ENCODE peak calls at places on chromosomes 11 and 22, in four cellular contexts. T, H, V and W are unnamed samples.
A peak's percentile ranks its signal among the peaks of the same experiment; 100 is the strongest.

GRCh38 chr11:15742626-15743243 is 613.6 kb downstream of the SOX6 start:
- DNase-seq in T (peak; percentile 52), H (no peak), V (no peak), W (no peak)

GRCh38 chr11:115098037-115098436 is 406.2 kb downstream of the CADM1 start:
- DNase-seq in T (peak; percentile 18), H (no peak), V (no peak), W (no peak)

GRCh38 chr22:37566329-37566837 is 6.1 kb downstream of the CDC42EP1 start:
- DNase-seq in T (no peak), H (no peak), V (no peak), W (no peak)

GRCh38 chr11:90218606-90219005 is 4.2 kb downstream of the CHORDC1 start:
- DNase-seq in T (no peak), H (no peak), V (no peak), W (no peak)

GRCh38 chr11:3085052-3085451 is 27.8 kb upstream of the CARS1 start:
- DNase-seq in T (no peak), H (no peak), V (no peak), W (no peak)

GRCh38 chr11:119728226-119728626 is 774 bp downstream of the NECTIN1 start:
- DNase-seq in T (no peak), H (peak; percentile 36), V (peak; percentile 62), W (no peak)

GRCh38 chr11:72735495-72736027 is 16.6 kb downstream of the ARAP1 start:
- DNase-seq in T (peak; percentile 45), H (no peak), V (peak; percentile 28), W (no peak)

GRCh38 chr11:6693342-6694228 is 10.4 kb upstream of the MRPL17 start:
- DNase-seq in T (peak; percentile 91), H (no peak), V (no peak), W (peak; percentile 83)

GRCh38 chr11:93073508-93074280 is 104.2 kb downstream of the MTNR1B start:
- DNase-seq in T (no peak), H (no peak), V (no peak), W (no peak)

GRCh38 chr11:118902336-118903203 is 18.9 kb downstream of the CXCR5 start:
- DNase-seq in T (no peak), H (no peak), V (no peak), W (no peak)

GRCh38 chr22:45053571-45053970 is 43.8 kb upstream of the PHF21B start:
- DNase-seq in T (no peak), H (no peak), V (peak; percentile 25), W (no peak)

GRCh38 chr22:43172191-43172590 is 14.7 kb downstream of the TTLL12 start:
- DNase-seq in T (no peak), H (no peak), V (peak; percentile 29), W (no peak)

GRCh38 chr11:130710442-130711101 is 205.7 kb downstream of the SNX19 start:
- DNase-seq in T (no peak), H (no peak), V (no peak), W (no peak)

GRCh38 chr22:19226428-19226827 is 47.9 kb upstream of the SLC25A1 start:
- DNase-seq in T (no peak), H (no peak), V (no peak), W (no peak)

GRCh38 chr11:132312616-132313210 is 942.3 kb downstream of the NTM start:
- DNase-seq in T (peak; percentile 35), H (no peak), V (no peak), W (peak; percentile 22)

GRCh38 chr11:43419460-43419859 is 60.7 kb downstream of the TTC17 start:
- DNase-seq in T (peak; percentile 14), H (peak; percentile 35), V (no peak), W (peak; percentile 15)

GRCh38 chr11:133955945-133956421 is 785 bp downstream of the IGSF9B start:
- DNase-seq in T (no peak), H (no peak), V (peak; percentile 58), W (no peak)

GRCh38 chr11:128155590-128155989 is 431.8 kb downstream of the ETS1 start:
- DNase-seq in T (no peak), H (no peak), V (no peak), W (no peak)

GRCh38 chr11:6587360-6587953 is 16.0 kb downstream of the RRP8 start:
- DNase-seq in T (no peak), H (no peak), V (no peak), W (no peak)

GRCh38 chr22:36184433-36185035 is 17.1 kb downstream of the APOL4 start:
- DNase-seq in T (peak; percentile 44), H (no peak), V (no peak), W (no peak)

GRCh38 chr11:107711861-107712260 is at the start of gene SLN:
- DNase-seq in T (no peak), H (no peak), V (no peak), W (no peak)

GRCh38 chr11:72395993-72396392 is 38.3 kb downstream of the CLPB start:
- DNase-seq in T (no peak), H (no peak), V (no peak), W (no peak)

GRCh38 chr11:97751405-97751804 is 1269.3 kb upstream of the CNTN5 start:
- DNase-seq in T (no peak), H (no peak), V (no peak), W (no peak)

GRCh38 chr11:8717544-8717875 is 34.9 kb downstream of the RPL27A start:
- DNase-seq in T (no peak), H (no peak), V (no peak), W (no peak)

GRCh38 chr22:20192972-20193760 is 42.3 kb upstream of the CCDC188 start:
- DNase-seq in T (no peak), H (no peak), V (no peak), W (no peak)

GRCh38 chr11:127226376-127226775 is 225.8 kb upstream of the KIRREL3 start:
- DNase-seq in T (no peak), H (no peak), V (no peak), W (no peak)

GRCh38 chr11:119795231-119795630 is 66.2 kb upstream of the NECTIN1 start:
- DNase-seq in T (peak; percentile 98), H (no peak), V (no peak), W (no peak)

GRCh38 chr11:125423247-125423849 is 72.7 kb downstream of the FEZ1 start:
- DNase-seq in T (no peak), H (peak; percentile 63), V (no peak), W (no peak)

GRCh38 chr22:25536578-25536977 is 27.9 kb upstream of the GRK3 start:
- DNase-seq in T (peak; percentile 13), H (no peak), V (no peak), W (no peak)

GRCh38 chr11:126398296-126398695 is 42.8 kb downstream of the ST3GAL4 start:
- DNase-seq in T (no peak), H (no peak), V (no peak), W (no peak)

GRCh38 chr11:126257764-126258163 is 10.9 kb downstream of the SRPRA start:
- DNase-seq in T (peak; percentile 78), H (no peak), V (no peak), W (no peak)

GRCh38 chr11:70739811-70740474 is 341.6 kb downstream of the CTTN start:
- DNase-seq in T (no peak), H (no peak), V (no peak), W (no peak)

DNA sequence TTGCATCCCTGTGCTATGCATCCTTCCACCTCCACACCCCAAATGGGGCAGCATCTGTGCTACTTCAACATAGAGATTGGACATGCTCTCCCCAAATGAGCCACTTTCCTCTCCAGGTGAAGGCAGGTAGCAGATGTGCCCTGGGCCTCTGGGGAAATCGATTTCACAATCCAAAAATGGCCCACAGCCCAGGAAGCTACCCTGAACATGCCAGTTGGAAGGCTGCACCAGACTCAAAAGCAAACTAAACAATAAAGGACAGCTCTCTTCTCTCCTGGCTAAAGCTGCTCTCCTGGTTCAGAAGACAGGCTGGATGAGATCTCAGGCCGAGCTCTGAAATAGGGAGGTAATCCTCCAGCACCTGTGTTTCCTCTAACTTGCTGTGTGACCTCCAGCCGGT is 19.7 kb downstream of the ISX start:
- DNase-seq in T (no peak), H (no peak), V (no peak), W (no peak)
- H3K36me3 ChIP-seq in T (no peaks in the 10 kb centered on the region), H (no peaks in the 10 kb centered on the region), V (no peaks in the 10 kb centered on the region), W (no peaks in the 10 kb centered on the region)

DNA sequence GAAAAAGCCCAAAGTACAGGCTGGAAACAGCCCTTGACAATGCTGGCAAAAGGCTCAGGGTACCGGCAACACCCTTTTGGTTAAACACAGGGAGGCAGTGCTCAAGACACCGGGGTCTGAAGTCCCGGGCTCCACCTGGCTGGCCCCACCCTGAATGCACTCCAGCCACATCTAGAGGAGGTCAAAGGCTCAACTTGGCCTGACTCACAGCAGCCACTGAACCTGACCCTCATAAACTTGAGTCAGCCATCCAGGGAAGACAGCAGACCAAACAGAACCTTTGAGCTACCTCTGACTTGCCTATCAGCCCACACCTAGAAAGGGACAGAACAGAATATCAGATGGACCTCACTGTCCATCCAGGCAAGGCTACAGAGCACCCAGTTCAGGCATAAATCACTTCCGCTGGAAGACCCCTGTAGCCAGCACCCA is 3.8 kb downstream of the CFL1 start:
- DNase-seq in T (no peak), H (no peak), V (no peak), W (no peak)
- H3K36me3 ChIP-seq in T (peaks cover 52% of the 10 kb centered on the region), H (peaks cover 24% of the 10 kb centered on the region), V (peaks cover 50% of the 10 kb centered on the region), W (peaks cover 29% of the 10 kb centered on the region)

GRCh38 chr22:46321387-46321775 is 14.1 kb upstream of the TRMU start:
- DNase-seq in T (no peak), H (no peak), V (peak; percentile 15), W (no peak)
- H3K36me3 ChIP-seq in T (peaks cover 17% of the 10 kb centered on the region), H (peaks cover 4% of the 10 kb centered on the region), V (no peaks in the 10 kb centered on the region), W (peaks cover 1% of the 10 kb centered on the region)

DNA sequence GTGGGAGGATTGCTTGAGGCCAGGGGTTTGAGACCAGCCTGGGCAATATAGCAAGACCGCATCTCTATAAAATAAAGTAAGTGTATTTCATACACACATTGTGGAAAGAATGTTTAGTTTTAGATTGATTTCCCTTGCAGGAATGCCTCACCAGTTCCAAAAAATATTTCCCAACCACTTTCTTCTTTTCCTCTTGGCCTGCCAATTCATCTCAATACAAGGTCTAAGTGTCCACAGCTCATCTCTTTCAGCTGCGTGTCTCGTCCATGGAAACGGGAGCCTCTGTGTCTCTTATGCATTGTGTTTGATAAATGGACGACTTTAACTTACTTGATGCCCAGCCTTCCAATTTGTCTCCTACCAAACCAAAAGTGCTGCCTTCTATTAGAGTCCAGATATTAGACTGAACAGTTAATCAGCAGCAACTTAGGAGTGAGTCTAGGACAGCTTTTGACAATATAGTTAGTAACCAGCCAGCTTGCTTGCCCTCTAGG is 27.2 kb downstream of the FBXO7 start:
- DNase-seq in T (no peak), H (no peak), V (no peak), W (no peak)
- H3K36me3 ChIP-seq in T (peaks cover 3% of the 10 kb centered on the region), H (peaks cover 6% of the 10 kb centered on the region), V (peaks cover 17% of the 10 kb centered on the region), W (peaks cover 3% of the 10 kb centered on the region)

GRCh38 chr11:63639195-63639832 is 25.1 kb upstream of the PLAAT3 start:
- DNase-seq in T (peak; percentile 15), H (peak; percentile 44), V (no peak), W (no peak)
- H3K36me3 ChIP-seq in T (peaks cover 5% of the 10 kb centered on the region), H (no peaks in the 10 kb centered on the region), V (peaks cover 47% of the 10 kb centered on the region), W (peaks cover 26% of the 10 kb centered on the region)

GRCh38 chr11:46892109-46892508 is 26.2 kb downstream of the LRP4 start:
- DNase-seq in T (no peak), H (no peak), V (no peak), W (no peak)
- H3K36me3 ChIP-seq in T (no peaks in the 10 kb centered on the region), H (no peaks in the 10 kb centered on the region), V (peaks cover 13% of the 10 kb centered on the region), W (no peaks in the 10 kb centered on the region)

GRCh38 chr11:68763926-68764657 is 12.8 kb upstream of the TESMIN start:
- DNase-seq in T (no peak), H (no peak), V (no peak), W (no peak)

GRCh38 chr11:68762481-68762880 is 11.2 kb upstream of the TESMIN start:
- DNase-seq in T (no peak), H (no peak), V (no peak), W (no peak)

GRCh38 chr11:68761801-68762200 is 10.5 kb upstream of the TESMIN start:
- DNase-seq in T (no peak), H (no peak), V (no peak), W (no peak)

GRCh38 chr11:68764746-68765145 is 13.4 kb upstream of the TESMIN start:
- DNase-seq in T (no peak), H (no peak), V (no peak), W (no peak)

GRCh38 chr11:68763181-68763721 is 11.9 kb upstream of the TESMIN start:
- DNase-seq in T (no peak), H (peak; percentile 93), V (no peak), W (no peak)
- H3K36me3 ChIP-seq in T (peaks cover 13% of the 10 kb centered on the region), H (no peaks in the 10 kb centered on the region), V (peaks cover 93% of the 10 kb centered on the region), W (peaks cover 8% of the 10 kb centered on the region)